ENCODE peak calls at places on chromosomes 16 and 17, in ten cellular contexts. One of them, this sample, is unnamed.

GRCh38 chr17:17353625-17354484 is 50.7 kb downstream of the NT5M start:
- DNase-seq in H54: no peak
- DNase-seq in body of pancreas: no peak
- DNase-seq in C1 segment of cervical spinal cord: no peak
- DNase-seq in globus pallidus: no peak
- DNase-seq in renal cortical epithelial cell: no peak
- DNase-seq in GM04503: no peak
- DNase-seq in stimulated activated CD8-positive, alpha-beta memory T cell treated with anti-CD3 and anti-CD28 coated beads, Interleukin-4, amount 100 ng/mL, for 1 hour: no peak
- DNase-seq in activated CD4-positive, CD25-positive, alpha-beta regulatory T cell treated with anti-CD3 and anti-CD28 coated beads, Interleukin-2, amount 50 U/mL, for 16 hours: no peak
- DNase-seq in T-helper 2 cell: no peak
- DNase-seq in this sample: no peak

GRCh38 chr16:749010-749409 is 8.2 kb upstream of the CIAO3 start:
- DNase-seq in T-helper 2 cell: no peak
- DNase-seq in H54: no peak
- DNase-seq in GM04503: peak; percentile 88
- DNase-seq in globus pallidus: no peak
- DNase-seq in renal cortical epithelial cell: peak; percentile 57
- DNase-seq in body of pancreas: no peak
- DNase-seq in C1 segment of cervical spinal cord: no peak
- DNase-seq in activated CD4-positive, CD25-positive, alpha-beta regulatory T cell treated with anti-CD3 and anti-CD28 coated beads, Interleukin-2, amount 50 U/mL, for 16 hours: no peak
- DNase-seq in stimulated activated CD8-positive, alpha-beta memory T cell treated with anti-CD3 and anti-CD28 coated beads, Interleukin-4, amount 100 ng/mL, for 1 hour: no peak
- DNase-seq in this sample: peak; percentile 50

GRCh38 chr17:81846743-81847689 is 12.2 kb upstream of the PPP1R27 start:
- DNase-seq in C1 segment of cervical spinal cord: no peak
- DNase-seq in H54: no peak
- DNase-seq in renal cortical epithelial cell: no peak
- DNase-seq in GM04503: no peak
- DNase-seq in T-helper 2 cell: no peak
- DNase-seq in activated CD4-positive, CD25-positive, alpha-beta regulatory T cell treated with anti-CD3 and anti-CD28 coated beads, Interleukin-2, amount 50 U/mL, for 16 hours: no peak
- DNase-seq in globus pallidus: no peak
- DNase-seq in stimulated activated CD8-positive, alpha-beta memory T cell treated with anti-CD3 and anti-CD28 coated beads, Interleukin-4, amount 100 ng/mL, for 1 hour: no peak
- DNase-seq in body of pancreas: no peak
- DNase-seq in this sample: no peak

GRCh38 chr17:82649501-82650261 is 1.4 kb upstream of the WDR45B start:
- DNase-seq in C1 segment of cervical spinal cord: no peak
- DNase-seq in GM04503: no peak
- DNase-seq in renal cortical epithelial cell: no peak
- DNase-seq in T-helper 2 cell: no peak
- DNase-seq in H54: no peak
- DNase-seq in stimulated activated CD8-positive, alpha-beta memory T cell treated with anti-CD3 and anti-CD28 coated beads, Interleukin-4, amount 100 ng/mL, for 1 hour: no peak
- DNase-seq in activated CD4-positive, CD25-positive, alpha-beta regulatory T cell treated with anti-CD3 and anti-CD28 coated beads, Interleukin-2, amount 50 U/mL, for 16 hours: no peak
- DNase-seq in globus pallidus: no peak
- DNase-seq in body of pancreas: no peak
- DNase-seq in this sample: no peak

GRCh38 chr16:82241469-82242052 is 71.5 kb upstream of the MPHOSPH6 start:
- DNase-seq in renal cortical epithelial cell: no peak
- DNase-seq in body of pancreas: no peak
- DNase-seq in C1 segment of cervical spinal cord: no peak
- DNase-seq in activated CD4-positive, CD25-positive, alpha-beta regulatory T cell treated with anti-CD3 and anti-CD28 coated beads, Interleukin-2, amount 50 U/mL, for 16 hours: no peak
- DNase-seq in stimulated activated CD8-positive, alpha-beta memory T cell treated with anti-CD3 and anti-CD28 coated beads, Interleukin-4, amount 100 ng/mL, for 1 hour: no peak
- DNase-seq in globus pallidus: no peak
- DNase-seq in T-helper 2 cell: no peak
- DNase-seq in GM04503: no peak
- DNase-seq in H54: no peak
- DNase-seq in this sample: no peak

GRCh38 chr16:69319826-69320730 is 8.9 kb downstream of the VPS4A start:
- DNase-seq in renal cortical epithelial cell: no peak
- DNase-seq in body of pancreas: peak; percentile 2
- DNase-seq in T-helper 2 cell: no peak
- DNase-seq in GM04503: no peak
- DNase-seq in globus pallidus: no peak
- DNase-seq in activated CD4-positive, CD25-positive, alpha-beta regulatory T cell treated with anti-CD3 and anti-CD28 coated beads, Interleukin-2, amount 50 U/mL, for 16 hours: no peak
- DNase-seq in H54: no peak
- DNase-seq in C1 segment of cervical spinal cord: no peak
- DNase-seq in stimulated activated CD8-positive, alpha-beta memory T cell treated with anti-CD3 and anti-CD28 coated beads, Interleukin-4, amount 100 ng/mL, for 1 hour: no peak
- DNase-seq in this sample: no peak

GRCh38 chr16:21033264-21033663 is 117.4 kb downstream of the DNAH3 start:
- DNase-seq in activated CD4-positive, CD25-positive, alpha-beta regulatory T cell treated with anti-CD3 and anti-CD28 coated beads, Interleukin-2, amount 50 U/mL, for 16 hours: no peak
- DNase-seq in GM04503: no peak
- DNase-seq in globus pallidus: no peak
- DNase-seq in stimulated activated CD8-positive, alpha-beta memory T cell treated with anti-CD3 and anti-CD28 coated beads, Interleukin-4, amount 100 ng/mL, for 1 hour: no peak
- DNase-seq in T-helper 2 cell: no peak
- DNase-seq in C1 segment of cervical spinal cord: no peak
- DNase-seq in renal cortical epithelial cell: no peak
- DNase-seq in H54: no peak
- DNase-seq in body of pancreas: no peak
- DNase-seq in this sample: no peak

GRCh38 chr16:27335349-27336052 is 21.7 kb downstream of the IL4R start:
- DNase-seq in T-helper 2 cell: no peak
- DNase-seq in activated CD4-positive, CD25-positive, alpha-beta regulatory T cell treated with anti-CD3 and anti-CD28 coated beads, Interleukin-2, amount 50 U/mL, for 16 hours: no peak
- DNase-seq in body of pancreas: no peak
- DNase-seq in GM04503: peak; percentile 80
- DNase-seq in renal cortical epithelial cell: no peak
- DNase-seq in stimulated activated CD8-positive, alpha-beta memory T cell treated with anti-CD3 and anti-CD28 coated beads, Interleukin-4, amount 100 ng/mL, for 1 hour: no peak
- DNase-seq in globus pallidus: no peak
- DNase-seq in C1 segment of cervical spinal cord: no peak
- DNase-seq in H54: no peak
- DNase-seq in this sample: no peak

GRCh38 chr17:71458322-71458721 is 662.5 kb upstream of the SOX9 start:
- DNase-seq in GM04503: no peak
- DNase-seq in C1 segment of cervical spinal cord: no peak
- DNase-seq in H54: no peak
- DNase-seq in body of pancreas: no peak
- DNase-seq in T-helper 2 cell: no peak
- DNase-seq in activated CD4-positive, CD25-positive, alpha-beta regulatory T cell treated with anti-CD3 and anti-CD28 coated beads, Interleukin-2, amount 50 U/mL, for 16 hours: no peak
- DNase-seq in globus pallidus: no peak
- DNase-seq in stimulated activated CD8-positive, alpha-beta memory T cell treated with anti-CD3 and anti-CD28 coated beads, Interleukin-4, amount 100 ng/mL, for 1 hour: no peak
- DNase-seq in renal cortical epithelial cell: no peak
- DNase-seq in this sample: no peak

GRCh38 chr16:85677383-85677967 is 11.3 kb downstream of the GINS2 start:
- DNase-seq in T-helper 2 cell: no peak
- DNase-seq in globus pallidus: no peak
- DNase-seq in GM04503: no peak
- DNase-seq in activated CD4-positive, CD25-positive, alpha-beta regulatory T cell treated with anti-CD3 and anti-CD28 coated beads, Interleukin-2, amount 50 U/mL, for 16 hours: no peak
- DNase-seq in C1 segment of cervical spinal cord: no peak
- DNase-seq in body of pancreas: no peak
- DNase-seq in renal cortical epithelial cell: no peak
- DNase-seq in H54: no peak
- DNase-seq in stimulated activated CD8-positive, alpha-beta memory T cell treated with anti-CD3 and anti-CD28 coated beads, Interleukin-4, amount 100 ng/mL, for 1 hour: no peak
- DNase-seq in this sample: no peak

GRCh38 chr17:16936536-16937310 is 35.2 kb downstream of the TNFRSF13B start:
- DNase-seq in GM04503: no peak
- DNase-seq in T-helper 2 cell: no peak
- DNase-seq in body of pancreas: no peak
- DNase-seq in globus pallidus: no peak
- DNase-seq in H54: no peak
- DNase-seq in stimulated activated CD8-positive, alpha-beta memory T cell treated with anti-CD3 and anti-CD28 coated beads, Interleukin-4, amount 100 ng/mL, for 1 hour: no peak
- DNase-seq in activated CD4-positive, CD25-positive, alpha-beta regulatory T cell treated with anti-CD3 and anti-CD28 coated beads, Interleukin-2, amount 50 U/mL, for 16 hours: no peak
- DNase-seq in renal cortical epithelial cell: no peak
- DNase-seq in C1 segment of cervical spinal cord: no peak
- DNase-seq in this sample: no peak

GRCh38 chr17:22512997-22513538 is 820.7 kb downstream of the KCNJ18 start:
- DNase-seq in globus pallidus: no peak
- DNase-seq in H54: no peak
- DNase-seq in renal cortical epithelial cell: no peak
- DNase-seq in stimulated activated CD8-positive, alpha-beta memory T cell treated with anti-CD3 and anti-CD28 coated beads, Interleukin-4, amount 100 ng/mL, for 1 hour: no peak
- DNase-seq in GM04503: no peak
- DNase-seq in C1 segment of cervical spinal cord: no peak
- DNase-seq in activated CD4-positive, CD25-positive, alpha-beta regulatory T cell treated with anti-CD3 and anti-CD28 coated beads, Interleukin-2, amount 50 U/mL, for 16 hours: no peak
- DNase-seq in body of pancreas: no peak
- DNase-seq in T-helper 2 cell: no peak
- DNase-seq in this sample: no peak

GRCh38 chr17:48198950-48199541 is 91.5 kb downstream of the SNX11 start:
- DNase-seq in H54: no peak
- DNase-seq in activated CD4-positive, CD25-positive, alpha-beta regulatory T cell treated with anti-CD3 and anti-CD28 coated beads, Interleukin-2, amount 50 U/mL, for 16 hours: no peak
- DNase-seq in C1 segment of cervical spinal cord: no peak
- DNase-seq in GM04503: no peak
- DNase-seq in body of pancreas: no peak
- DNase-seq in renal cortical epithelial cell: peak; percentile 12
- DNase-seq in T-helper 2 cell: no peak
- DNase-seq in stimulated activated CD8-positive, alpha-beta memory T cell treated with anti-CD3 and anti-CD28 coated beads, Interleukin-4, amount 100 ng/mL, for 1 hour: no peak
- DNase-seq in globus pallidus: no peak
- DNase-seq in this sample: no peak

GRCh38 chr16:78286076-78286475 is 186.6 kb downstream of the WWOX start:
- DNase-seq in stimulated activated CD8-positive, alpha-beta memory T cell treated with anti-CD3 and anti-CD28 coated beads, Interleukin-4, amount 100 ng/mL, for 1 hour: no peak
- DNase-seq in body of pancreas: no peak
- DNase-seq in renal cortical epithelial cell: no peak
- DNase-seq in H54: no peak
- DNase-seq in globus pallidus: no peak
- DNase-seq in activated CD4-positive, CD25-positive, alpha-beta regulatory T cell treated with anti-CD3 and anti-CD28 coated beads, Interleukin-2, amount 50 U/mL, for 16 hours: no peak
- DNase-seq in C1 segment of cervical spinal cord: no peak
- DNase-seq in GM04503: no peak
- DNase-seq in T-helper 2 cell: no peak
- DNase-seq in this sample: no peak

GRCh38 chr17:48429638-48430586 is at the start of gene SKAP1:
- DNase-seq in H54: no peak
- DNase-seq in stimulated activated CD8-positive, alpha-beta memory T cell treated with anti-CD3 and anti-CD28 coated beads, Interleukin-4, amount 100 ng/mL, for 1 hour: peak; percentile 34
- DNase-seq in activated CD4-positive, CD25-positive, alpha-beta regulatory T cell treated with anti-CD3 and anti-CD28 coated beads, Interleukin-2, amount 50 U/mL, for 16 hours: peak; percentile 26
- DNase-seq in body of pancreas: peak; percentile 28
- DNase-seq in globus pallidus: no peak
- DNase-seq in GM04503: no peak
- DNase-seq in T-helper 2 cell: peak; percentile 49
- DNase-seq in C1 segment of cervical spinal cord: no peak
- DNase-seq in renal cortical epithelial cell: no peak
- DNase-seq in this sample: no peak

GRCh38 chr16:56189990-56190902 is 1.0 kb upstream of the GNAO1 start:
- DNase-seq in body of pancreas: no peak
- DNase-seq in stimulated activated CD8-positive, alpha-beta memory T cell treated with anti-CD3 and anti-CD28 coated beads, Interleukin-4, amount 100 ng/mL, for 1 hour: no peak
- DNase-seq in T-helper 2 cell: no peak
- DNase-seq in activated CD4-positive, CD25-positive, alpha-beta regulatory T cell treated with anti-CD3 and anti-CD28 coated beads, Interleukin-2, amount 50 U/mL, for 16 hours: no peak
- DNase-seq in H54: no peak
- DNase-seq in GM04503: no peak
- DNase-seq in globus pallidus: peak; percentile 65
- DNase-seq in renal cortical epithelial cell: no peak
- DNase-seq in C1 segment of cervical spinal cord: no peak
- DNase-seq in this sample: no peak

This sample was measured in PC-9.